ENCODE peak calls at places on chromosomes 13 and 19, in ten cellular contexts. A is psoas muscle, W is neural progenitor cell, I is heart left ventricle, H is left lung, E is hepatocyte, M is WERI-Rb-1, Y is upper lobe of right lung, J is testis, P is thoracic aorta. F is an unnamed sample. For H3K27me3, the result is how much of the 10 kb centered on the place peaks cover.

GRCh38 chr13:27599096-27599495 is 21.2 kb downstream of the LNX2 start:
- DNase-seq in Y (no peak), H (no peak), J (no peak), I (no peak), W (no peak), M (no peak), E (no peak), P (no peak), A (no peak), F (no peak)

GRCh38 chr13:41028051-41028450 is 8.9 kb upstream of the ELF1 start:
- DNase-seq in Y (no peak), J (no peak), W (no peak), H (no peak), A (no peak), P (no peak), I (no peak), E (no peak), M (no peak), F (no peak)

GRCh38 chr13:74528751-74529513 is 394.7 kb upstream of the KLF12 start:
- DNase-seq in Y (no peak), J (no peak), E (no peak), W (no peak), A (no peak), I (no peak), H (no peak), P (no peak), M (no peak), F (no peak)

GRCh38 chr19:19588546-19588945 is 29.9 kb downstream of the PBX4 start:
- DNase-seq in M (no peak), J (no peak), Y (no peak), W (no peak), P (no peak), H (no peak), I (no peak), E (no peak), A (no peak), F (no peak)

GRCh38 chr13:101876951-101877350 is 424.5 kb downstream of the ITGBL1 start:
- DNase-seq in I (no peak), P (no peak), H (no peak), W (no peak), A (no peak), E (no peak), M (no peak), J (no peak), Y (no peak), F (no peak)

GRCh38 chr13:57946361-57946760 is 314.8 kb downstream of the PCDH17 start:
- DNase-seq in M (peak), W (no peak), I (no peak), A (no peak), Y (no peak), P (no peak), J (no peak), H (no peak), E (no peak), F (no peak)

GRCh38 chr19:54390942-54391577 is 24.2 kb upstream of the TTYH1 start:
- DNase-seq in I (no peak), M (peak), Y (no peak), E (peak), P (no peak), H (no peak), A (no peak), J (peak), W (peak), F (no peak)

GRCh38 chr13:54210397-54211050 is 1181.9 kb downstream of the OLFM4 start:
- DNase-seq in A (no peak), J (no peak), W (peak), E (peak), I (no peak), Y (no peak), P (no peak), H (no peak), M (no peak), F (no peak)

GRCh38 chr13:93942016-93942415 is 537.5 kb downstream of the DCT start:
- DNase-seq in M (no peak), E (no peak), Y (no peak), H (no peak), A (no peak), P (no peak), W (no peak), I (no peak), J (no peak), F (no peak)

GRCh38 chr19:2095338-2095938 is 688 bp downstream of the MOB3A start:
- DNase-seq in Y (no peak), M (no peak), W (peak), E (no peak), A (no peak), J (no peak), H (peak), I (peak), P (no peak), F (no peak)

GRCh38 chr19:15498156-15498858 is 10.0 kb upstream of the CYP4F22 start:
- DNase-seq in E (no peak), P (no peak), J (no peak), I (no peak), H (no peak), M (no peak), W (no peak), Y (no peak), A (no peak), F (no peak)

GRCh38 chr13:33349996-33350826 is 64.7 kb upstream of the STARD13 start:
- DNase-seq in I (peak), H (peak), A (peak), E (peak), J (peak), Y (peak), W (peak), P (no peak), M (no peak), F (no peak)

DNA sequence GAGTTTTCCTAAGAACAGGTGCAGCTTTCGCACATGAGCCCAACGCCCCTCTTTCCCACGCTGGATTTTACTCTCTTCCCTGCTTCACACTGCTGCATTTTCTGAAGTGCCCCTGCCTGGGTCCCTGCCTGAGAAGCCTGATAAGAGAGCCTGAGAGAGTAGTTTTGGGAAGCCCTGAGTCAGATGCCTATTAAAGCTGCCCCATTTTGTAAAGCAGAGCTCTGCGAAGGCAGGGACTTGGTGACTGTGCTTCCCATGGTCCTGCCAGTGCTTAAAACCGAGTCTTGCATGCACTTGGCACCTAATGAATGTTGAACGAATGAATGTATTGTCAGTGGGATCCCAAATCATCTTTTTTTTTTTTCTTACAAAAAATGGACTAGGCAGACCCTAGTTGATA is 18.2 kb downstream of the FGF9 start:
- DNase-seq in E (no peak), J (no peak), Y (no peak), W (no peak), H (no peak), I (no peak), A (no peak), M (no peak), P (no peak), F (no peak)
- H3K27me3 ChIP-seq in E (under half), J (under half), Y (under half), W (under half), H (under half), I (under half), A (under half), M (half or more), P (under half), F (under half)

GRCh38 chr19:38543807-38544568 is 73.8 kb downstream of the MAP4K1 start:
- DNase-seq in J (peak), P (peak), W (no peak), I (peak), M (peak), E (peak), Y (peak), A (peak), H (peak), F (no peak)

GRCh38 chr19:38542040-38542439 is 75.7 kb downstream of the MAP4K1 start:
- DNase-seq in E (no peak), H (no peak), M (no peak), A (no peak), J (no peak), Y (no peak), W (no peak), I (no peak), P (no peak), F (no peak)

GRCh38 chr19:38545596-38545995 is 72.2 kb downstream of the MAP4K1 start:
- DNase-seq in E (no peak), I (no peak), H (no peak), A (no peak), M (no peak), Y (no peak), J (no peak), P (no peak), W (no peak), F (no peak)

GRCh38 chr19:38543286-38543806 is 74.4 kb downstream of the MAP4K1 start:
- DNase-seq in W (no peak), E (no peak), Y (no peak), I (no peak), H (no peak), A (no peak), J (no peak), M (no peak), P (no peak), F (no peak)

GRCh38 chr19:38544569-38545315 is 73.0 kb downstream of the MAP4K1 start:
- DNase-seq in H (no peak), P (no peak), A (no peak), J (no peak), I (no peak), Y (no peak), E (no peak), W (peak), M (no peak), F (no peak)
- TF ChIP-seq CTCF in H (peak), P (peak), A (no peak), J (peak), I (no peak), Y (no peak), E (peak), W (peak), M (no peak), F (peak)

DNA sequence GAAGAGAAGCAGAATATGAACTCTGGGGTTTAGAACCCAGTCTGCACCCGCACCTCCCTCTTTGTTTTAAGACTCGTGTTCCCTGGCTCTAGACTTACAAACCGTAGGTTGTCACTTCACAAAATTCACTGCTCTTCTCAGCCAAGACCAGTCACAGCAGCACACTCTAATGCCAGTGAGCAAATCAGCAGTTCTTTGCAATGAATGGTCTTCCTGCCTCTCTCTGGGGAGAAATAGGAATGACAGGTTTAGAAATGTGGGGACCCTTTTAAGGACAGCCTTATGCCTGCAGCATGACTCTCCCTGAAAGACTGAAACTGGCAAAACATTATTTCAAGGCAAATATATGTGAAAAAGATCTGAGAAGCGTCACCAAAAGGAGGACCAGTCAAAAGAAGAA is 156.9 kb downstream of the KCTD15 start:
- DNase-seq in I (no peak), M (no peak), W (no peak), P (no peak), E (no peak), J (no peak), A (no peak), H (no peak), Y (no peak), F (no peak)
- H3K27me3 ChIP-seq in I (under half), M (under half), W (under half), P (under half), E (under half), J (under half), A (under half), H (under half), Y (under half), F (under half)

DNA sequence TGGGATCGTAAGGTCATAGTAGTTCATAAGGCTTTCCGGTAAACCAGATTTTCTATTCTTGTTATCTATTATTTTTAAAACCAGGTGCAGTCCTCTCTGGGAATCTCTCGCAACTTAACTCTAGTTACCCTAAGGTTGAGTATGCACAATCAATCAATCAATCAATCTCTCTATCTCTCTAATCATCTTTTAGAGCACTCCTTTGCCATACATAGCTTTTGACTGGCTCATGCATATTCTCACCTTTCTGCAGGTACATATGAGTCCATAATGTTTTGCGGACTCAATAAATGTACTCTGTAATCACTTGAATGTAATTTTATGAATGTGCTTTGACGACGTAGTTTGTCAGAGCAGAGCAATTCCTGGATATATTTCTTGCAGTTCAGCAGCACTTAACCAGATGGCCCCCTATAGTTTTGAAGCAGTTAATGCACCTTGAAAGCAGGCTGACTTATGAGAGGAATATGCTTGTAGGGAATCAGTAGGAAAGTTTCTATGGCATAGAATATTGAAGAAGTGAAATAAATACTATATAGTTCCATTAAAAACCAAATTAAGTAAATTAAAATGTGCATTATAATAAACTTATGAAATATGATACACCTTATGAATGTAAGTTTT is 524.7 kb downstream of the GPC5 start:
- DNase-seq in J (no peak), Y (no peak), H (no peak), M (peak), I (no peak), P (no peak), A (no peak), W (peak), E (peak), F (no peak)
- TF ChIP-seq CTCF in J (peak), Y (no peak), H (no peak), M (peak), I (no peak), P (no peak), A (no peak), W (peak), E (no peak), F (no peak)

GRCh38 chr19:3229888-3230496 is 5.5 kb downstream of the CELF5 start:
- DNase-seq in M (no peak), I (no peak), P (no peak), A (no peak), J (no peak), W (no peak), Y (no peak), E (no peak), H (no peak), F (no peak)

GRCh38 chr19:3229346-3229743 is 4.9 kb downstream of the CELF5 start:
- DNase-seq in I (no peak), H (no peak), E (no peak), M (no peak), P (no peak), A (no peak), W (no peak), Y (no peak), J (no peak), F (no peak)

GRCh38 chr19:3233831-3234230 is 9.4 kb downstream of the CELF5 start:
- DNase-seq in Y (no peak), P (no peak), A (no peak), W (peak), H (no peak), J (no peak), E (no peak), M (no peak), I (no peak), F (no peak)

GRCh38 chr19:3233116-3233515 is 8.7 kb downstream of the CELF5 start:
- DNase-seq in Y (no peak), H (no peak), M (no peak), J (no peak), I (no peak), W (no peak), P (no peak), A (no peak), E (no peak), F (no peak)

GRCh38 chr19:3231288-3231687 is 6.8 kb downstream of the CELF5 start:
- DNase-seq in M (no peak), J (no peak), I (no peak), Y (no peak), P (no peak), W (no peak), E (no peak), A (no peak), H (no peak), F (no peak)
- H3K27me3 ChIP-seq in M (under half), J (under half), I (under half), Y (under half), P (under half), W (under half), E (under half), A (under half), H (half or more), F (half or more)

DNA sequence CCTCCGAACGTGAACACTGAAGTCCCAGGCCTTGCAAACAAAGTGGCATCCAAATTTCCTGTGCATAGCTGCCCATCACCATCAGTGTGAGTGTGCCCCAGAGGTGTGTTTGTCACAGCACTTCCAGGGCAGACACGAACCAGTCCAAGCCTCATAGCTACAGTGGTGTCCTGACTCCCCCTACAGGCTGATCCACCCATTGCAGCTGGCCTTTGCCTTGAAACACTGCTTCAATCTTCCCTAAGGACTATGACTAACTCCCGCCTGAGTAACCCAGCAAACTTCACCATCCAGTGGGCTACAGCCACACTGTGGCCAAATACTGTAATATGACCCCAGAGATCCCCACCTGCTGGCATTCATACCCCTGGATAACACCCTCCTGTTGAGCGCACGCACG is 3.9 kb downstream of the ZNF266 start:
- DNase-seq in P (no peak), W (peak), J (peak), A (no peak), I (no peak), Y (no peak), E (peak), H (no peak), M (peak), F (no peak)
- TF ChIP-seq CTCF in P (no peak), W (peak), J (peak), A (peak), I (peak), Y (peak), E (no peak), H (peak), M (peak), F (no peak)

DNA sequence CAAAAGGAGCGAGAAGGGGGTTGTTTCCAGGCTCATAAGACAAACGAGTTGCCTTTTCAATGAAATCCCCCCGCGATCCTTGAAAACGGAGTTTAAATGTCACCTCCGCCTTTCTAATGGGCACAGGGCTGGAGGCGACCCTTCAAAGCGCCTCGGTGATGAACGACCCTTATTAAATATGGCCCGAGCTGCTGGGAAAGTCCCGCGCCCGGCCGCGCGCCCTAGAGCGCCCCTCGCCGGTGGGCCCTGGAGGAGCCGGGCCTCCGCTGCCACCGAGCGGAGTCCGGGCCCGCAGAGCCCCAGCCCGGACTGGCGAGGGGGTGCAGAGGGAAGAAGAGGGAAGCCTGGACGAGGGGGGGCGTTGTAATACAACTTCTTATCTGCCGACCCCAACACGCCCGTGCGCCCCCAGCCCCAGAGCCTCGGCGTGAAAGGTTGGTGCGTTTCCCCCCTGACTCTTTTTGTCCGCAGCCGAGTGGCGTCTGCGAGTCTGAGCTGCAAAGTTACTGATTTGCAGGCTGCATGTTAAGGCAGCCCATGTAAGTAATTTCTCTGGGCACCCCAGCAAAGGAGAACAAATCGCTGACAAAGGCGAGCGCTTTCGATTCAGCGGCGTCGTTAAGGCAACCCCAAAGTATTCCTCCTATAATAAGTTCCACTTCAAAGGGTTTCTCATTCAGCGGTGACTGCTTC is 11.9 kb downstream of the ZIC5 start:
- DNase-seq in I (no peak), M (no peak), J (no peak), H (no peak), Y (no peak), P (no peak), A (no peak), E (no peak), W (peak), F (no peak)
- H3K27me3 ChIP-seq in I (half or more), M (under half), J (under half), H (half or more), Y (half or more), P (half or more), A (under half), E (half or more), W (under half), F (half or more)

DNA sequence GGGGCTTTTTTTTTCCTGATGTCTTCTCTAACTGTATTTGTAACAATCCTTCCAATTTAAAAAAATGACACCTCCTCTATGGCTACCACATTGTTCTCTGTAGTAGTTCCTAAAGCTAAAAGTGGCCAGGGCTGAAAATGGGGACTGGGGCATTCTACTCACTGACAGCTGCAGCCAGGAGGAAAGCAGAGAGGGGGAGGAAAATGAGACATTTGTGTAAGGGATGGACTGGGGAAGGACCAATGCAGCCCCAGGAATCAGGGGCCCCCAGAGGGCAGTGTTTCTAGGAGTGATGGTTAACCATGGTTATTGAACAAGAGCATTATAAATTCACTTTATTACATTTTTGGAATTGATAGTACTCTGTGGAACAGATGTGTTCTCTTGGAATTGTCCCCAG is 34.3 kb upstream of the C1QTNF9 start:
- DNase-seq in J (no peak), H (no peak), E (no peak), I (no peak), M (no peak), Y (no peak), A (no peak), P (no peak), W (no peak), F (no peak)
- TF ChIP-seq CTCF in J (no peak), H (no peak), E (no peak), I (no peak), M (no peak), Y (no peak), A (no peak), P (no peak), W (no peak), F (no peak)

DNA sequence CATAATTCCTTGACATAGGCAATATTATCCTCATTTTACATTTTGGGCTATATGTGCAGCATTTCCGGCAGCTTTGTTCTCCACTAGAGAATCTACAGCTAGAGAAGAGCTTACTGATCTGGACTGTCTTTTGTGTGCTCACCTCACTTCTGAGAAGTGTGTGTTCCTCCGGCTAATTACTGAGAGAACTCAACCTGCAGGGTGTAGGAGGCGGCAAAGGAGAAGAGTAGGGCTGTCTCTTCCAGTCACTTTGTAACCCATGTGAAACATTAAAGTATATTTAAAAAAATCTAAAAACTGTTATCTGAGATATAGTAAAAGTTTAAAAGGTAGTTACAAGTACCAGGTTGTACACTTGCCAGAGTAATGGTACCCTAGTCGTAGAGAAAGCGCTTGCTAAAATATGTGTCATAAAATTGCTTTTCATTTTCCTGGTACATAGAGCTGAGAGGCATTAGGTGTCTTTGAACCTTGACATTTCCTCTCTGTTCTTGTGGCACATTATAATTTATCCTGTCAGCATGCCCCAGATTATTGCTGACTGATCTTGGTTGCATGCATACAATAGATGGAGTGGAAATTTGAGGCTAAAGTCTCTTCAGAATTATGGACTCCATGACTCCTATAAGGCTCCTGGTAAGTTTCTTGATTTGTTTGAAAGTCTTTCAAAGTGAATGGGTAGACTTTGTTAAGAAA is 381.9 kb downstream of the LMO7 start:
- DNase-seq in E (no peak), P (no peak), H (no peak), J (no peak), A (no peak), W (no peak), Y (no peak), M (no peak), I (no peak), F (no peak)
- H3K27me3 ChIP-seq in E (under half), P (under half), H (under half), J (under half), A (under half), W (under half), Y (under half), M (under half), I (under half), F (under half)